ENCODE peak calls at places on chromosomes 16 and 17, in eight cellular contexts. One of them, this sample, is unnamed.
A peak's percentile ranks its signal among the peaks of the same experiment; 100 is the strongest.

GRCh38 chr16:28873543-28874201 is 4.6 kb upstream of the ATP2A1 start:
- DNase-seq in cardiac muscle cell: no peak
- DNase-seq in ovary: no peak
- DNase-seq in stomach: no peak
- DNase-seq in upper lobe of right lung: peak; percentile 70
- DNase-seq in esophagus squamous epithelium: no peak
- DNase-seq in osteoblast: peak; percentile 96
- DNase-seq in pancreas: no peak
- DNase-seq in this sample: peak; percentile 34

GRCh38 chr17:27207073-27207511 is 86.8 kb upstream of the WSB1 start:
- DNase-seq in cardiac muscle cell: no peak
- DNase-seq in ovary: no peak
- DNase-seq in stomach: no peak
- DNase-seq in upper lobe of right lung: no peak
- DNase-seq in esophagus squamous epithelium: no peak
- DNase-seq in osteoblast: no peak
- DNase-seq in pancreas: no peak
- DNase-seq in this sample: no peak

GRCh38 chr17:33381201-33381600 is 88.1 kb upstream of the ASIC2 start:
- DNase-seq in cardiac muscle cell: no peak
- DNase-seq in ovary: no peak
- DNase-seq in stomach: no peak
- DNase-seq in upper lobe of right lung: no peak
- DNase-seq in esophagus squamous epithelium: no peak
- DNase-seq in osteoblast: no peak
- DNase-seq in pancreas: no peak
- DNase-seq in this sample: peak; percentile 25

GRCh38 chr16:54283735-54284318 is 2.8 kb downstream of the IRX3 start:
- DNase-seq in cardiac muscle cell: no peak
- DNase-seq in ovary: no peak
- DNase-seq in stomach: no peak
- DNase-seq in upper lobe of right lung: no peak
- DNase-seq in esophagus squamous epithelium: no peak
- DNase-seq in osteoblast: peak; percentile 92
- DNase-seq in pancreas: no peak
- DNase-seq in this sample: no peak

GRCh38 chr16:81720973-81721907 is 57.9 kb upstream of the PLCG2 start:
- DNase-seq in cardiac muscle cell: no peak
- DNase-seq in ovary: no peak
- DNase-seq in stomach: no peak
- DNase-seq in upper lobe of right lung: no peak
- DNase-seq in esophagus squamous epithelium: no peak
- DNase-seq in osteoblast: no peak
- DNase-seq in pancreas: no peak
- DNase-seq in this sample: no peak

GRCh38 chr16:23302045-23302956 is at the start of gene SCNN1B:
- DNase-seq in cardiac muscle cell: peak; percentile 17
- DNase-seq in ovary: no peak
- DNase-seq in stomach: peak; percentile 64
- DNase-seq in upper lobe of right lung: peak; percentile 82
- DNase-seq in esophagus squamous epithelium: no peak
- DNase-seq in osteoblast: no peak
- DNase-seq in pancreas: peak; percentile 34
- DNase-seq in this sample: no peak

GRCh38 chr17:61248399-61248798 is 151.2 kb upstream of the TBX2 start:
- DNase-seq in cardiac muscle cell: no peak
- DNase-seq in ovary: no peak
- DNase-seq in stomach: peak; percentile 41
- DNase-seq in upper lobe of right lung: no peak
- DNase-seq in esophagus squamous epithelium: no peak
- DNase-seq in osteoblast: no peak
- DNase-seq in pancreas: peak; percentile 30
- DNase-seq in this sample: no peak

GRCh38 chr17:4706121-4706520 is 2.2 kb upstream of the PELP1 start:
- DNase-seq in cardiac muscle cell: no peak
- DNase-seq in ovary: no peak
- DNase-seq in stomach: no peak
- DNase-seq in upper lobe of right lung: no peak
- DNase-seq in esophagus squamous epithelium: no peak
- DNase-seq in osteoblast: peak; percentile 68
- DNase-seq in pancreas: no peak
- DNase-seq in this sample: no peak

GRCh38 chr17:8126306-8127066 is 2.6 kb upstream of the HES7 start:
- DNase-seq in cardiac muscle cell: peak; percentile 81
- DNase-seq in ovary: peak; percentile 56
- DNase-seq in stomach: no peak
- DNase-seq in upper lobe of right lung: peak; percentile 74
- DNase-seq in esophagus squamous epithelium: no peak
- DNase-seq in osteoblast: peak; percentile 91
- DNase-seq in pancreas: peak; percentile 58
- DNase-seq in this sample: no peak

GRCh38 chr16:10121496-10121895 is 60.7 kb downstream of the GRIN2A start:
- DNase-seq in cardiac muscle cell: no peak
- DNase-seq in ovary: no peak
- DNase-seq in stomach: no peak
- DNase-seq in upper lobe of right lung: no peak
- DNase-seq in esophagus squamous epithelium: no peak
- DNase-seq in osteoblast: no peak
- DNase-seq in pancreas: no peak
- DNase-seq in this sample: no peak

GRCh38 chr17:18031955-18032354 is 7.0 kb downstream of the ATPAF2 start:
- DNase-seq in cardiac muscle cell: no peak
- DNase-seq in ovary: no peak
- DNase-seq in stomach: no peak
- DNase-seq in upper lobe of right lung: no peak
- DNase-seq in esophagus squamous epithelium: no peak
- DNase-seq in osteoblast: no peak
- DNase-seq in pancreas: no peak
- DNase-seq in this sample: no peak

GRCh38 chr16:84829168-84829965 is 9.6 kb downstream of the CRISPLD2 start:
- DNase-seq in cardiac muscle cell: peak; percentile 29
- DNase-seq in ovary: peak; percentile 65
- DNase-seq in stomach: no peak
- DNase-seq in upper lobe of right lung: no peak
- DNase-seq in esophagus squamous epithelium: no peak
- DNase-seq in osteoblast: peak; percentile 93
- DNase-seq in pancreas: no peak
- DNase-seq in this sample: no peak

GRCh38 chr17:78966906-78967600 is 12.7 kb downstream of the LGALS3BP start:
- DNase-seq in cardiac muscle cell: no peak
- DNase-seq in ovary: no peak
- DNase-seq in stomach: no peak
- DNase-seq in upper lobe of right lung: no peak
- DNase-seq in esophagus squamous epithelium: no peak
- DNase-seq in osteoblast: peak; percentile 56
- DNase-seq in pancreas: no peak
- DNase-seq in this sample: no peak
- H3K4me1 ChIP-seq in cardiac muscle cell: no peaks in the 10 kb centered on the region
- H3K4me1 ChIP-seq in ovary: peaks cover 11% of the 10 kb centered on the region
- H3K4me1 ChIP-seq in stomach: peaks cover 19% of the 10 kb centered on the region
- H3K4me1 ChIP-seq in upper lobe of right lung: no peaks in the 10 kb centered on the region
- H3K4me1 ChIP-seq in esophagus squamous epithelium: peaks cover 11% of the 10 kb centered on the region
- H3K4me1 ChIP-seq in osteoblast: peaks cover 7% of the 10 kb centered on the region
- H3K4me1 ChIP-seq in pancreas: peaks cover 8% of the 10 kb centered on the region
- H3K4me1 ChIP-seq in this sample: peaks cover 15% of the 10 kb centered on the region

GRCh38 chr17:36468903-36469635 is 17.4 kb upstream of the ZNHIT3 start:
- DNase-seq in cardiac muscle cell: no peak
- DNase-seq in ovary: no peak
- DNase-seq in stomach: no peak
- DNase-seq in upper lobe of right lung: no peak
- DNase-seq in esophagus squamous epithelium: no peak
- DNase-seq in osteoblast: no peak
- DNase-seq in pancreas: no peak
- DNase-seq in this sample: no peak

GRCh38 chr17:36464765-36465088 is 21.8 kb upstream of the ZNHIT3 start:
- DNase-seq in cardiac muscle cell: no peak
- DNase-seq in ovary: no peak
- DNase-seq in stomach: no peak
- DNase-seq in upper lobe of right lung: no peak
- DNase-seq in esophagus squamous epithelium: no peak
- DNase-seq in osteoblast: no peak
- DNase-seq in pancreas: no peak
- DNase-seq in this sample: no peak

GRCh38 chr17:36474571-36474970 is 11.9 kb upstream of the ZNHIT3 start:
- DNase-seq in cardiac muscle cell: no peak
- DNase-seq in ovary: no peak
- DNase-seq in stomach: no peak
- DNase-seq in upper lobe of right lung: no peak
- DNase-seq in esophagus squamous epithelium: no peak
- DNase-seq in osteoblast: no peak
- DNase-seq in pancreas: no peak
- DNase-seq in this sample: no peak

GRCh38 chr17:36470499-36470898 is 16.0 kb upstream of the ZNHIT3 start:
- DNase-seq in cardiac muscle cell: no peak
- DNase-seq in ovary: no peak
- DNase-seq in stomach: no peak
- DNase-seq in upper lobe of right lung: no peak
- DNase-seq in esophagus squamous epithelium: no peak
- DNase-seq in osteoblast: no peak
- DNase-seq in pancreas: no peak
- DNase-seq in this sample: no peak

DNA sequence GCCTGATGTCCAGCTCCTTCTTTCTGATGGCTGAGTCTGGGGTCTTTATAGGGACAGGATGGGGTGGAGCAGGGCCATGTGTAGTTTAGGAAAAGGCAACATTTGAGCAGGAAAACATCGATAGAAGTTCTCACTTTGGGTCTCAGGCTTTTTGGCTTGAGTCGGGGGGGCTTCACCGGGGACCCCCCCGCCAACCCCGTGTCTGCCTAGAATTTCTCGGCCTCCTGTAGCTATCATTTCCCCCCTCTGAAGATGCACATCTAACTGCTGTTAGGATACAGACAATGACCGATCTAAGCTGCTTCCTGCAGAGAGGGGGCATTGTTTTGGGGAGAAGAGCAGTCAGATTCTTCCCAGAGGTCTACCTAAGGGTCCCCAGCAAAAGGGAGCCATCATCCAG is 16.7 kb upstream of the ZNHIT3 start:
- DNase-seq in cardiac muscle cell: no peak
- DNase-seq in ovary: no peak
- DNase-seq in stomach: no peak
- DNase-seq in upper lobe of right lung: no peak
- DNase-seq in esophagus squamous epithelium: no peak
- DNase-seq in osteoblast: no peak
- DNase-seq in pancreas: no peak
- DNase-seq in this sample: no peak
- H3K27me3 ChIP-seq in cardiac muscle cell: peaks cover 15% of the 10 kb centered on the region
- H3K27me3 ChIP-seq in ovary: no peaks in the 10 kb centered on the region
- H3K27me3 ChIP-seq in stomach: peaks cover 57% of the 10 kb centered on the region
- H3K27me3 ChIP-seq in upper lobe of right lung: peaks cover 33% of the 10 kb centered on the region
- H3K27me3 ChIP-seq in esophagus squamous epithelium: peaks cover 85% of the 10 kb centered on the region
- H3K27me3 ChIP-seq in osteoblast: peaks cover 4% of the 10 kb centered on the region
- H3K27me3 ChIP-seq in pancreas: no peaks in the 10 kb centered on the region
- H3K27me3 ChIP-seq in this sample: peaks cover 13% of the 10 kb centered on the region

GRCh38 chr16:12081048-12081404 is 104.5 kb downstream of the SNX29 start:
- DNase-seq in cardiac muscle cell: no peak
- DNase-seq in ovary: no peak
- DNase-seq in stomach: no peak
- DNase-seq in upper lobe of right lung: peak; percentile 2
- DNase-seq in esophagus squamous epithelium: no peak
- DNase-seq in osteoblast: no peak
- DNase-seq in pancreas: no peak
- DNase-seq in this sample: peak; percentile 13
- H3K4me1 ChIP-seq in cardiac muscle cell: no peaks in the 10 kb centered on the region
- H3K4me1 ChIP-seq in ovary: no peaks in the 10 kb centered on the region
- H3K4me1 ChIP-seq in stomach: peaks cover 5% of the 10 kb centered on the region
- H3K4me1 ChIP-seq in upper lobe of right lung: peaks cover 10% of the 10 kb centered on the region
- H3K4me1 ChIP-seq in esophagus squamous epithelium: no peaks in the 10 kb centered on the region
- H3K4me1 ChIP-seq in osteoblast: no peaks in the 10 kb centered on the region
- H3K4me1 ChIP-seq in pancreas: no peaks in the 10 kb centered on the region
- H3K4me1 ChIP-seq in this sample: no peaks in the 10 kb centered on the region

GRCh38 chr17:81805707-81806460 is 1.9 kb downstream of the GCGR start:
- DNase-seq in cardiac muscle cell: no peak
- DNase-seq in ovary: no peak
- DNase-seq in stomach: no peak
- DNase-seq in upper lobe of right lung: no peak
- DNase-seq in esophagus squamous epithelium: no peak
- DNase-seq in osteoblast: peak; percentile 89
- DNase-seq in pancreas: peak; percentile 20
- DNase-seq in this sample: no peak
- H3K27me3 ChIP-seq in cardiac muscle cell: peaks cover 89% of the 10 kb centered on the region
- H3K27me3 ChIP-seq in ovary: no peaks in the 10 kb centered on the region
- H3K27me3 ChIP-seq in stomach: peaks cover 100% of the 10 kb centered on the region
- H3K27me3 ChIP-seq in upper lobe of right lung: peaks cover 68% of the 10 kb centered on the region
- H3K27me3 ChIP-seq in esophagus squamous epithelium: peaks cover 100% of the 10 kb centered on the region
- H3K27me3 ChIP-seq in osteoblast: peaks cover 66% of the 10 kb centered on the region
- H3K27me3 ChIP-seq in pancreas: no peaks in the 10 kb centered on the region
- H3K27me3 ChIP-seq in this sample: peaks cover 34% of the 10 kb centered on the region

GRCh38 chr16:88936008-88936912 is 40.7 kb downstream of the CBFA2T3 start:
- DNase-seq in cardiac muscle cell: no peak
- DNase-seq in ovary: no peak
- DNase-seq in stomach: no peak
- DNase-seq in upper lobe of right lung: no peak
- DNase-seq in esophagus squamous epithelium: no peak
- DNase-seq in osteoblast: no peak
- DNase-seq in pancreas: peak; percentile 45
- DNase-seq in this sample: no peak
- H3K4me1 ChIP-seq in cardiac muscle cell: no peaks in the 10 kb centered on the region
- H3K4me1 ChIP-seq in ovary: peaks cover 3% of the 10 kb centered on the region
- H3K4me1 ChIP-seq in stomach: peaks cover 43% of the 10 kb centered on the region
- H3K4me1 ChIP-seq in upper lobe of right lung: peaks cover 29% of the 10 kb centered on the region
- H3K4me1 ChIP-seq in esophagus squamous epithelium: peaks cover 52% of the 10 kb centered on the region
- H3K4me1 ChIP-seq in osteoblast: no peaks in the 10 kb centered on the region
- H3K4me1 ChIP-seq in pancreas: no peaks in the 10 kb centered on the region
- H3K4me1 ChIP-seq in this sample: peaks cover 4% of the 10 kb centered on the region

This sample was measured in adrenal gland.